ENCODE peak calls at places on chromosomes 16 and 17, in five cellular contexts. O is foreskin keratinocyte; H is psoas muscle; X is stomach; V is CD8-positive, alpha-beta memory T cell. M is an unnamed sample. For H3K4me1, the result is how much of the 10 kb centered on the place peaks cover.

GRCh38 chr17:68142595-68142994 is 105.2 kb upstream of the AMZ2 start:
- DNase-seq in H (no peak), O (no peak), X (no peak), V (no peak), M (no peak)

GRCh38 chr17:69717214-69717613 is 302.7 kb downstream of the MAP2K6 start:
- DNase-seq in O (no peak), X (no peak), V (no peak), H (no peak), M (no peak)

GRCh38 chr16:67779256-67780014 is 26.9 kb downstream of the RANBP10 start:
- DNase-seq in V (no peak), H (no peak), O (peak), X (no peak), M (no peak)

GRCh38 chr17:44376124-44376523 is 12.5 kb upstream of the FAM171A2 start:
- DNase-seq in H (no peak), V (no peak), X (no peak), O (no peak), M (peak)

GRCh38 chr17:77353684-77354419 is 213.1 kb downstream of the SEC14L1 start:
- DNase-seq in H (no peak), O (no peak), X (peak), V (no peak), M (no peak)

GRCh38 chr16:70706948-70707465 is 21.2 kb upstream of the MTSS2 start:
- DNase-seq in V (no peak), H (no peak), O (peak), X (no peak), M (no peak)

GRCh38 chr17:83189673-83190385 is 110.4 kb downstream of the METRNL start:
- DNase-seq in H (peak), V (no peak), O (no peak), X (peak), M (peak)

GRCh38 chr16:56632160-56632847 is at the start of gene MT1M:
- DNase-seq in O (no peak), X (peak), H (peak), V (no peak), M (peak)

GRCh38 chr17:36680701-36681202 is 79.4 kb downstream of the MRM1 start:
- DNase-seq in X (no peak), O (no peak), H (no peak), V (no peak), M (no peak)

DNA sequence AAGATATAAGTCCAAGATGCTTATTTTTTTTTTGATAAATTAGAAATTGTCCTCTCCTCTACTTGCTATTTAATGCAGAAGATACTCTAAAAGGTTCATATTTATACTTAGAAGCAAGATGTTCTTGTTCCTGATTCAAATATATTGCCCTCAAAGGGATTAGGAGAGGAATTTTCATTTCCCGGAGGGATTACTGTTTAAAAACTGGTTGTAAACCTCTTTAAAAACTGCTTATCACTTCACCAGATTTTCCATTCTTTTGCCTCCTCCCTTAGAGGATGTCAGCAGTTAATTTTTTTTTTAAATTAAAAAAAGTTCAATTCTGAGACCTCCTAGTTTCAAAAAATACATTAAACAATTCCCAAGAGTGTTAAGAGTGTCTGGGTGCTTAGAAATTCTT is 2.8 kb downstream of the TENT4B start:
- DNase-seq in X (no peak), O (no peak), H (no peak), V (no peak), M (no peak)
- H3K4me1 ChIP-seq in X (under half), O (under half), H (under half), V (half or more), M (half or more)

GRCh38 chr17:50731575-50732460 is 12.4 kb downstream of the LUC7L3 start:
- DNase-seq in X (no peak), O (no peak), V (no peak), H (no peak), M (no peak)
- H3K27ac ChIP-seq in X (peak), O (no peak), V (no peak), H (peak), M (peak)

GRCh38 chr17:40106089-40106759 is 5.8 kb upstream of the NR1D1 start:
- DNase-seq in H (peak), V (no peak), O (no peak), X (no peak), M (peak)

GRCh38 chr17:40109471-40109824 is 9.1 kb upstream of the NR1D1 start:
- DNase-seq in V (no peak), H (no peak), O (no peak), X (no peak), M (peak)

GRCh38 chr17:40106760-40107265 is 6.4 kb upstream of the NR1D1 start:
- DNase-seq in H (peak), V (no peak), X (no peak), O (no peak), M (peak)

GRCh38 chr17:40104570-40105471 is 4.4 kb upstream of the NR1D1 start:
- DNase-seq in H (no peak), V (no peak), O (no peak), X (no peak), M (peak)

DNA sequence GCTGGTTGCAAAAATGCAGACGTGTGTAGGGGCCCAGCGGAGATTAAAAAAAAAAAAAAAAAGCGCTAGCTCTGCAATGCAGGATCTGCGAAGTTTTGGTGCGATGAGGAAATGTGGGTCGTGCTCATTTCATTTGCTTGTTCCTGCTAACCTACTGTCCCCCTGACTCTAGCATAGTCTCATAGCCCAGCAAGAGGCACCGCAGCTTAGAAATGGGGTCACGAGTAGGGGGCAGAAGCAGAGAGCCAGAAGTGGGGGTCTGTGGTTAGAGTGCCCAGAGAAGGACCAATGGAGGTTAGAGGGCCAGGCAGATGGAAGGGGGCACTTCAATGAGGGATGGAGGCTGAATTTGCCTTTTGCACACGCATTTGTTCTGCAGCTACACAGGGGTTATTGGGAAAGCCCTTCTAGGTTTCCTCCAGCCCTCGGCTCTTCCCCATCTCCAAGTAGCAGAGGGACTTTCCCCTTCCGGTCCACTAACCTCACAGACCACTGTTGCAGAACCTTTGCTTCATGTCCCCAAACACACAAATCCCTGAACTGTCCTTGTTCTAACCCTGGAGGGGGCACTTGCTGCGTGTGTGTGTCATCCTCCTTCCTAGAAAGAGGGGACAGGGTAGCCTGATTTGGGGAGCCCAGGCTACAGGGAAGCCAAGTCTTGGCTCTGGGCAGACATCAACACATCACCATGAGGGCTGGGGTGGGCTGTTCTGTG is 7.0 kb upstream of the NR1D1 start:
- DNase-seq in V (no peak), H (no peak), O (no peak), X (no peak), M (peak)
- H3K4me1 ChIP-seq in V (half or more), H (half or more), O (under half), X (half or more), M (half or more)

DNA sequence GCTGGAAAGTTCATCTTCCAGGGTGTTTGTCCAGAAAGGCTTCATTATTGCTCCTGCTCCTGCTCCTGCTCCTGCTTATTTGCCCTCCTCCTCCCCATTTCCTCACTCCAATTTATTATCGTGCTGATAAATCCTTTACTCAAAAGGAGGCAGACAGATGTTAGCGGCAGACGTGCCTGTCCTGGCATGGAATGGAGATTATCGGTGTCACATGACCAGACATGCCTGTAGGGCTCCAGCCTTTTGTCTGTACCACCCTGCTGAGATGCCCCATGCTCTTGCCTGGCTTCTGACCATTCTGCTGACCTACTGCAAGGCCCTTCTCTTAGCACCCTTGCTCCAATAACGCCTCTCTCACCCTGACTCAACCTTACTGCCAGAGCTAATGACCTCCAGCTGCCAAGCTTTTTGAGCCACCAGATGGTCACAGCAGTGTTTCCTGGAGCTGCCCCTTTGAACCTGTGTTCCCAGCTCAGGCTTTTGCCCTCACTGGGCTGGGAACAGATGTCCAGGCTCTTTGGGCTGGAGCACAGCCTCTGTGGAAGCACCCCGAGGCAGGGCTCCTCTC is 12.8 kb downstream of the DNAH9 start:
- DNase-seq in V (no peak), X (no peak), O (no peak), H (no peak), M (no peak)
- H3K27ac ChIP-seq in V (no peak), X (no peak), O (no peak), H (no peak), M (no peak)

GRCh38 chr16:59370717-59371116 is 636.6 kb upstream of the GOT2 start:
- DNase-seq in V (no peak), O (no peak), X (no peak), H (no peak), M (no peak)

GRCh38 chr16:59368586-59368985 is 634.5 kb upstream of the GOT2 start:
- DNase-seq in O (no peak), V (no peak), X (no peak), H (no peak), M (no peak)

GRCh38 chr16:59369523-59369922 is 635.4 kb upstream of the GOT2 start:
- DNase-seq in O (no peak), V (no peak), H (no peak), X (no peak), M (no peak)

GRCh38 chr16:59373632-59374031 is 639.5 kb upstream of the GOT2 start:
- DNase-seq in X (no peak), V (no peak), H (no peak), O (no peak), M (no peak)
- H3K4me1 ChIP-seq in X (under half), V (under half), H (under half), O (under half), M (under half)

M was measured in left ventricle myocardium inferior.